ENCODE peak calls at places on chromosome 16, in eight cellular contexts. One of them, this sample, is unnamed.
A peak's percentile ranks its signal among the peaks of the same experiment; 100 is the strongest.

GRCh38 chr16:84065536-84066132 is 23.0 kb upstream of the SLC38A8 start:
- DNase-seq in activated CD4-positive, alpha-beta T cell treated with anti-CD3 and anti-CD28 coated beads, Interleukin-2, amount 50 U/mL, for 1 hour: no peak
- DNase-seq in HTR-8/SVneo: peak; percentile 57
- DNase-seq in activated effector memory CD4-positive, alpha-beta T cell treated with anti-CD3 and anti-CD28 coated beads, Interleukin-2, amount 50 U/mL, for 16 hours: no peak
- DNase-seq in GM23338: peak; percentile 81
- DNase-seq in activated naive CD4-positive, alpha-beta T cell treated with anti-CD3 and anti-CD28 coated beads, Interleukin-2, amount 10 ng/mL, durations not matched to agents 7 days and 5 days: peak; percentile 61
- DNase-seq in T-helper 1 cell: no peak
- DNase-seq in T-helper 9 cell: no peak
- DNase-seq in this sample: peak; percentile 63

GRCh38 chr16:51151951-51152663 is 1.0 kb upstream of the SALL1 start:
- DNase-seq in activated CD4-positive, alpha-beta T cell treated with anti-CD3 and anti-CD28 coated beads, Interleukin-2, amount 50 U/mL, for 1 hour: no peak
- DNase-seq in HTR-8/SVneo: no peak
- DNase-seq in activated effector memory CD4-positive, alpha-beta T cell treated with anti-CD3 and anti-CD28 coated beads, Interleukin-2, amount 50 U/mL, for 16 hours: no peak
- DNase-seq in GM23338: peak; percentile 88
- DNase-seq in activated naive CD4-positive, alpha-beta T cell treated with anti-CD3 and anti-CD28 coated beads, Interleukin-2, amount 10 ng/mL, durations not matched to agents 7 days and 5 days: no peak
- DNase-seq in T-helper 1 cell: no peak
- DNase-seq in T-helper 9 cell: no peak
- DNase-seq in this sample: peak; percentile 87

GRCh38 chr16:67202956-67203493 is 4.1 kb downstream of the ELMO3 start:
- DNase-seq in activated CD4-positive, alpha-beta T cell treated with anti-CD3 and anti-CD28 coated beads, Interleukin-2, amount 50 U/mL, for 1 hour: no peak
- DNase-seq in HTR-8/SVneo: no peak
- DNase-seq in activated effector memory CD4-positive, alpha-beta T cell treated with anti-CD3 and anti-CD28 coated beads, Interleukin-2, amount 50 U/mL, for 16 hours: no peak
- DNase-seq in GM23338: no peak
- DNase-seq in activated naive CD4-positive, alpha-beta T cell treated with anti-CD3 and anti-CD28 coated beads, Interleukin-2, amount 10 ng/mL, durations not matched to agents 7 days and 5 days: no peak
- DNase-seq in T-helper 1 cell: no peak
- DNase-seq in T-helper 9 cell: no peak
- DNase-seq in this sample: no peak

GRCh38 chr16:1102921-1103648 is 7.0 kb upstream of the C1QTNF8 start:
- DNase-seq in activated CD4-positive, alpha-beta T cell treated with anti-CD3 and anti-CD28 coated beads, Interleukin-2, amount 50 U/mL, for 1 hour: peak; percentile 71
- DNase-seq in HTR-8/SVneo: peak; percentile 81
- DNase-seq in activated effector memory CD4-positive, alpha-beta T cell treated with anti-CD3 and anti-CD28 coated beads, Interleukin-2, amount 50 U/mL, for 16 hours: peak; percentile 90
- DNase-seq in GM23338: peak; percentile 70
- DNase-seq in activated naive CD4-positive, alpha-beta T cell treated with anti-CD3 and anti-CD28 coated beads, Interleukin-2, amount 10 ng/mL, durations not matched to agents 7 days and 5 days: peak; percentile 75
- DNase-seq in T-helper 1 cell: peak; percentile 43
- DNase-seq in T-helper 9 cell: peak; percentile 73
- DNase-seq in this sample: peak; percentile 74

GRCh38 chr16:50183316-50183715 is 30.2 kb downstream of the TENT4B start:
- DNase-seq in activated CD4-positive, alpha-beta T cell treated with anti-CD3 and anti-CD28 coated beads, Interleukin-2, amount 50 U/mL, for 1 hour: no peak
- DNase-seq in HTR-8/SVneo: no peak
- DNase-seq in activated effector memory CD4-positive, alpha-beta T cell treated with anti-CD3 and anti-CD28 coated beads, Interleukin-2, amount 50 U/mL, for 16 hours: no peak
- DNase-seq in GM23338: no peak
- DNase-seq in activated naive CD4-positive, alpha-beta T cell treated with anti-CD3 and anti-CD28 coated beads, Interleukin-2, amount 10 ng/mL, durations not matched to agents 7 days and 5 days: no peak
- DNase-seq in T-helper 1 cell: no peak
- DNase-seq in T-helper 9 cell: no peak
- DNase-seq in this sample: no peak

GRCh38 chr16:15482068-15482747 is 47.8 kb downstream of the BMERB1 start:
- DNase-seq in activated CD4-positive, alpha-beta T cell treated with anti-CD3 and anti-CD28 coated beads, Interleukin-2, amount 50 U/mL, for 1 hour: no peak
- DNase-seq in HTR-8/SVneo: peak; percentile 89
- DNase-seq in activated effector memory CD4-positive, alpha-beta T cell treated with anti-CD3 and anti-CD28 coated beads, Interleukin-2, amount 50 U/mL, for 16 hours: peak; percentile 70
- DNase-seq in GM23338: peak; percentile 75
- DNase-seq in activated naive CD4-positive, alpha-beta T cell treated with anti-CD3 and anti-CD28 coated beads, Interleukin-2, amount 10 ng/mL, durations not matched to agents 7 days and 5 days: peak; percentile 31
- DNase-seq in T-helper 1 cell: no peak
- DNase-seq in T-helper 9 cell: no peak
- DNase-seq in this sample: peak; percentile 83

GRCh38 chr16:14497245-14498082 is 132.6 kb downstream of the PARN start:
- DNase-seq in activated CD4-positive, alpha-beta T cell treated with anti-CD3 and anti-CD28 coated beads, Interleukin-2, amount 50 U/mL, for 1 hour: no peak
- DNase-seq in HTR-8/SVneo: no peak
- DNase-seq in activated effector memory CD4-positive, alpha-beta T cell treated with anti-CD3 and anti-CD28 coated beads, Interleukin-2, amount 50 U/mL, for 16 hours: no peak
- DNase-seq in GM23338: no peak
- DNase-seq in activated naive CD4-positive, alpha-beta T cell treated with anti-CD3 and anti-CD28 coated beads, Interleukin-2, amount 10 ng/mL, durations not matched to agents 7 days and 5 days: no peak
- DNase-seq in T-helper 1 cell: no peak
- DNase-seq in T-helper 9 cell: no peak
- DNase-seq in this sample: no peak

GRCh38 chr16:47258874-47259461 is 115.2 kb upstream of the NETO2 start:
- DNase-seq in activated CD4-positive, alpha-beta T cell treated with anti-CD3 and anti-CD28 coated beads, Interleukin-2, amount 50 U/mL, for 1 hour: no peak
- DNase-seq in HTR-8/SVneo: peak; percentile 14
- DNase-seq in activated effector memory CD4-positive, alpha-beta T cell treated with anti-CD3 and anti-CD28 coated beads, Interleukin-2, amount 50 U/mL, for 16 hours: no peak
- DNase-seq in GM23338: peak; percentile 71
- DNase-seq in activated naive CD4-positive, alpha-beta T cell treated with anti-CD3 and anti-CD28 coated beads, Interleukin-2, amount 10 ng/mL, durations not matched to agents 7 days and 5 days: peak; percentile 41
- DNase-seq in T-helper 1 cell: no peak
- DNase-seq in T-helper 9 cell: no peak
- DNase-seq in this sample: peak; percentile 10

GRCh38 chr16:27449434-27450188 is 47.6 kb downstream of the IL21R start:
- DNase-seq in activated CD4-positive, alpha-beta T cell treated with anti-CD3 and anti-CD28 coated beads, Interleukin-2, amount 50 U/mL, for 1 hour: peak; percentile 78
- DNase-seq in HTR-8/SVneo: no peak
- DNase-seq in activated effector memory CD4-positive, alpha-beta T cell treated with anti-CD3 and anti-CD28 coated beads, Interleukin-2, amount 50 U/mL, for 16 hours: peak; percentile 89
- DNase-seq in GM23338: no peak
- DNase-seq in activated naive CD4-positive, alpha-beta T cell treated with anti-CD3 and anti-CD28 coated beads, Interleukin-2, amount 10 ng/mL, durations not matched to agents 7 days and 5 days: peak; percentile 60
- DNase-seq in T-helper 1 cell: peak; percentile 53
- DNase-seq in T-helper 9 cell: peak; percentile 71
- DNase-seq in this sample: no peak

GRCh38 chr16:66898207-66898606 is 17.9 kb downstream of the PDP2 start:
- DNase-seq in activated CD4-positive, alpha-beta T cell treated with anti-CD3 and anti-CD28 coated beads, Interleukin-2, amount 50 U/mL, for 1 hour: no peak
- DNase-seq in HTR-8/SVneo: no peak
- DNase-seq in activated effector memory CD4-positive, alpha-beta T cell treated with anti-CD3 and anti-CD28 coated beads, Interleukin-2, amount 50 U/mL, for 16 hours: no peak
- DNase-seq in GM23338: no peak
- DNase-seq in activated naive CD4-positive, alpha-beta T cell treated with anti-CD3 and anti-CD28 coated beads, Interleukin-2, amount 10 ng/mL, durations not matched to agents 7 days and 5 days: no peak
- DNase-seq in T-helper 1 cell: no peak
- DNase-seq in T-helper 9 cell: no peak
- DNase-seq in this sample: no peak

GRCh38 chr16:17474037-17474436 is 3.3 kb upstream of the XYLT1 start:
- DNase-seq in activated CD4-positive, alpha-beta T cell treated with anti-CD3 and anti-CD28 coated beads, Interleukin-2, amount 50 U/mL, for 1 hour: no peak
- DNase-seq in HTR-8/SVneo: no peak
- DNase-seq in activated effector memory CD4-positive, alpha-beta T cell treated with anti-CD3 and anti-CD28 coated beads, Interleukin-2, amount 50 U/mL, for 16 hours: no peak
- DNase-seq in GM23338: no peak
- DNase-seq in activated naive CD4-positive, alpha-beta T cell treated with anti-CD3 and anti-CD28 coated beads, Interleukin-2, amount 10 ng/mL, durations not matched to agents 7 days and 5 days: peak; percentile 38
- DNase-seq in T-helper 1 cell: no peak
- DNase-seq in T-helper 9 cell: no peak
- DNase-seq in this sample: no peak

GRCh38 chr16:22712471-22712870 is 101.5 kb upstream of the HS3ST2 start:
- DNase-seq in activated CD4-positive, alpha-beta T cell treated with anti-CD3 and anti-CD28 coated beads, Interleukin-2, amount 50 U/mL, for 1 hour: no peak
- DNase-seq in HTR-8/SVneo: no peak
- DNase-seq in activated effector memory CD4-positive, alpha-beta T cell treated with anti-CD3 and anti-CD28 coated beads, Interleukin-2, amount 50 U/mL, for 16 hours: no peak
- DNase-seq in GM23338: no peak
- DNase-seq in activated naive CD4-positive, alpha-beta T cell treated with anti-CD3 and anti-CD28 coated beads, Interleukin-2, amount 10 ng/mL, durations not matched to agents 7 days and 5 days: no peak
- DNase-seq in T-helper 1 cell: no peak
- DNase-seq in T-helper 9 cell: no peak
- DNase-seq in this sample: no peak

GRCh38 chr16:17829826-17830225 is 359.1 kb upstream of the XYLT1 start:
- DNase-seq in activated CD4-positive, alpha-beta T cell treated with anti-CD3 and anti-CD28 coated beads, Interleukin-2, amount 50 U/mL, for 1 hour: no peak
- DNase-seq in HTR-8/SVneo: no peak
- DNase-seq in activated effector memory CD4-positive, alpha-beta T cell treated with anti-CD3 and anti-CD28 coated beads, Interleukin-2, amount 50 U/mL, for 16 hours: no peak
- DNase-seq in GM23338: no peak
- DNase-seq in activated naive CD4-positive, alpha-beta T cell treated with anti-CD3 and anti-CD28 coated beads, Interleukin-2, amount 10 ng/mL, durations not matched to agents 7 days and 5 days: no peak
- DNase-seq in T-helper 1 cell: no peak
- DNase-seq in T-helper 9 cell: no peak
- DNase-seq in this sample: no peak

GRCh38 chr16:82194076-82194475 is 24.1 kb upstream of the MPHOSPH6 start:
- DNase-seq in activated CD4-positive, alpha-beta T cell treated with anti-CD3 and anti-CD28 coated beads, Interleukin-2, amount 50 U/mL, for 1 hour: no peak
- DNase-seq in HTR-8/SVneo: no peak
- DNase-seq in activated effector memory CD4-positive, alpha-beta T cell treated with anti-CD3 and anti-CD28 coated beads, Interleukin-2, amount 50 U/mL, for 16 hours: no peak
- DNase-seq in GM23338: no peak
- DNase-seq in activated naive CD4-positive, alpha-beta T cell treated with anti-CD3 and anti-CD28 coated beads, Interleukin-2, amount 10 ng/mL, durations not matched to agents 7 days and 5 days: no peak
- DNase-seq in T-helper 1 cell: no peak
- DNase-seq in T-helper 9 cell: no peak
- DNase-seq in this sample: no peak

GRCh38 chr16:65781855-65782254 is 584.6 kb upstream of the CDH5 start:
- DNase-seq in activated CD4-positive, alpha-beta T cell treated with anti-CD3 and anti-CD28 coated beads, Interleukin-2, amount 50 U/mL, for 1 hour: no peak
- DNase-seq in HTR-8/SVneo: no peak
- DNase-seq in activated effector memory CD4-positive, alpha-beta T cell treated with anti-CD3 and anti-CD28 coated beads, Interleukin-2, amount 50 U/mL, for 16 hours: no peak
- DNase-seq in GM23338: no peak
- DNase-seq in activated naive CD4-positive, alpha-beta T cell treated with anti-CD3 and anti-CD28 coated beads, Interleukin-2, amount 10 ng/mL, durations not matched to agents 7 days and 5 days: no peak
- DNase-seq in T-helper 1 cell: no peak
- DNase-seq in T-helper 9 cell: no peak
- DNase-seq in this sample: no peak

GRCh38 chr16:70679653-70680494 is 6.0 kb downstream of the MTSS2 start:
- DNase-seq in activated CD4-positive, alpha-beta T cell treated with anti-CD3 and anti-CD28 coated beads, Interleukin-2, amount 50 U/mL, for 1 hour: no peak
- DNase-seq in HTR-8/SVneo: no peak
- DNase-seq in activated effector memory CD4-positive, alpha-beta T cell treated with anti-CD3 and anti-CD28 coated beads, Interleukin-2, amount 50 U/mL, for 16 hours: no peak
- DNase-seq in GM23338: peak; percentile 82
- DNase-seq in activated naive CD4-positive, alpha-beta T cell treated with anti-CD3 and anti-CD28 coated beads, Interleukin-2, amount 10 ng/mL, durations not matched to agents 7 days and 5 days: no peak
- DNase-seq in T-helper 1 cell: no peak
- DNase-seq in T-helper 9 cell: no peak
- DNase-seq in this sample: no peak

GRCh38 chr16:82061861-82062525 is 26.9 kb downstream of the HSD17B2 start:
- DNase-seq in activated CD4-positive, alpha-beta T cell treated with anti-CD3 and anti-CD28 coated beads, Interleukin-2, amount 50 U/mL, for 1 hour: no peak
- DNase-seq in HTR-8/SVneo: peak; percentile 55
- DNase-seq in activated effector memory CD4-positive, alpha-beta T cell treated with anti-CD3 and anti-CD28 coated beads, Interleukin-2, amount 50 U/mL, for 16 hours: no peak
- DNase-seq in GM23338: peak; percentile 53
- DNase-seq in activated naive CD4-positive, alpha-beta T cell treated with anti-CD3 and anti-CD28 coated beads, Interleukin-2, amount 10 ng/mL, durations not matched to agents 7 days and 5 days: peak; percentile 29
- DNase-seq in T-helper 1 cell: no peak
- DNase-seq in T-helper 9 cell: no peak
- DNase-seq in this sample: no peak

GRCh38 chr16:87837627-87838289 is 31.5 kb downstream of the SLC7A5 start:
- DNase-seq in activated CD4-positive, alpha-beta T cell treated with anti-CD3 and anti-CD28 coated beads, Interleukin-2, amount 50 U/mL, for 1 hour: no peak
- DNase-seq in HTR-8/SVneo: no peak
- DNase-seq in activated effector memory CD4-positive, alpha-beta T cell treated with anti-CD3 and anti-CD28 coated beads, Interleukin-2, amount 50 U/mL, for 16 hours: no peak
- DNase-seq in GM23338: no peak
- DNase-seq in activated naive CD4-positive, alpha-beta T cell treated with anti-CD3 and anti-CD28 coated beads, Interleukin-2, amount 10 ng/mL, durations not matched to agents 7 days and 5 days: no peak
- DNase-seq in T-helper 1 cell: no peak
- DNase-seq in T-helper 9 cell: no peak
- DNase-seq in this sample: no peak

GRCh38 chr16:8872967-8873865 is 4.4 kb upstream of the CARHSP1 start:
- DNase-seq in activated CD4-positive, alpha-beta T cell treated with anti-CD3 and anti-CD28 coated beads, Interleukin-2, amount 50 U/mL, for 1 hour: no peak
- DNase-seq in HTR-8/SVneo: no peak
- DNase-seq in activated effector memory CD4-positive, alpha-beta T cell treated with anti-CD3 and anti-CD28 coated beads, Interleukin-2, amount 50 U/mL, for 16 hours: no peak
- DNase-seq in GM23338: no peak
- DNase-seq in activated naive CD4-positive, alpha-beta T cell treated with anti-CD3 and anti-CD28 coated beads, Interleukin-2, amount 10 ng/mL, durations not matched to agents 7 days and 5 days: no peak
- DNase-seq in T-helper 1 cell: no peak
- DNase-seq in T-helper 9 cell: no peak
- DNase-seq in this sample: no peak

GRCh38 chr16:28294201-28294600 is 1.9 kb downstream of the SBK1 start:
- DNase-seq in activated CD4-positive, alpha-beta T cell treated with anti-CD3 and anti-CD28 coated beads, Interleukin-2, amount 50 U/mL, for 1 hour: no peak
- DNase-seq in HTR-8/SVneo: no peak
- DNase-seq in activated effector memory CD4-positive, alpha-beta T cell treated with anti-CD3 and anti-CD28 coated beads, Interleukin-2, amount 50 U/mL, for 16 hours: no peak
- DNase-seq in GM23338: no peak
- DNase-seq in activated naive CD4-positive, alpha-beta T cell treated with anti-CD3 and anti-CD28 coated beads, Interleukin-2, amount 10 ng/mL, durations not matched to agents 7 days and 5 days: no peak
- DNase-seq in T-helper 1 cell: no peak
- DNase-seq in T-helper 9 cell: no peak
- DNase-seq in this sample: no peak

GRCh38 chr16:56013962-56014552 is 138.9 kb upstream of the CES5A start:
- DNase-seq in activated CD4-positive, alpha-beta T cell treated with anti-CD3 and anti-CD28 coated beads, Interleukin-2, amount 50 U/mL, for 1 hour: peak; percentile 24
- DNase-seq in HTR-8/SVneo: no peak
- DNase-seq in activated effector memory CD4-positive, alpha-beta T cell treated with anti-CD3 and anti-CD28 coated beads, Interleukin-2, amount 50 U/mL, for 16 hours: peak; percentile 73
- DNase-seq in GM23338: peak; percentile 90
- DNase-seq in activated naive CD4-positive, alpha-beta T cell treated with anti-CD3 and anti-CD28 coated beads, Interleukin-2, amount 10 ng/mL, durations not matched to agents 7 days and 5 days: peak; percentile 75
- DNase-seq in T-helper 1 cell: no peak
- DNase-seq in T-helper 9 cell: peak; percentile 3
- DNase-seq in this sample: peak; percentile 6

GRCh38 chr16:71484006-71484893 is 4.9 kb downstream of the ZNF19 start:
- DNase-seq in activated CD4-positive, alpha-beta T cell treated with anti-CD3 and anti-CD28 coated beads, Interleukin-2, amount 50 U/mL, for 1 hour: peak; percentile 71
- DNase-seq in HTR-8/SVneo: peak; percentile 97
- DNase-seq in activated effector memory CD4-positive, alpha-beta T cell treated with anti-CD3 and anti-CD28 coated beads, Interleukin-2, amount 50 U/mL, for 16 hours: peak; percentile 92
- DNase-seq in GM23338: peak; percentile 93
- DNase-seq in activated naive CD4-positive, alpha-beta T cell treated with anti-CD3 and anti-CD28 coated beads, Interleukin-2, amount 10 ng/mL, durations not matched to agents 7 days and 5 days: peak; percentile 86
- DNase-seq in T-helper 1 cell: peak; percentile 53
- DNase-seq in T-helper 9 cell: peak; percentile 65
- DNase-seq in this sample: peak; percentile 88

GRCh38 chr16:60230666-60231065 is 1496.5 kb upstream of the GOT2 start:
- DNase-seq in activated CD4-positive, alpha-beta T cell treated with anti-CD3 and anti-CD28 coated beads, Interleukin-2, amount 50 U/mL, for 1 hour: no peak
- DNase-seq in HTR-8/SVneo: no peak
- DNase-seq in activated effector memory CD4-positive, alpha-beta T cell treated with anti-CD3 and anti-CD28 coated beads, Interleukin-2, amount 50 U/mL, for 16 hours: no peak
- DNase-seq in GM23338: no peak
- DNase-seq in activated naive CD4-positive, alpha-beta T cell treated with anti-CD3 and anti-CD28 coated beads, Interleukin-2, amount 10 ng/mL, durations not matched to agents 7 days and 5 days: no peak
- DNase-seq in T-helper 1 cell: no peak
- DNase-seq in T-helper 9 cell: no peak
- DNase-seq in this sample: no peak

GRCh38 chr16:10080031-10080772 is 102.0 kb downstream of the GRIN2A start:
- DNase-seq in activated CD4-positive, alpha-beta T cell treated with anti-CD3 and anti-CD28 coated beads, Interleukin-2, amount 50 U/mL, for 1 hour: no peak
- DNase-seq in HTR-8/SVneo: peak; percentile 75
- DNase-seq in activated effector memory CD4-positive, alpha-beta T cell treated with anti-CD3 and anti-CD28 coated beads, Interleukin-2, amount 50 U/mL, for 16 hours: no peak
- DNase-seq in GM23338: no peak
- DNase-seq in activated naive CD4-positive, alpha-beta T cell treated with anti-CD3 and anti-CD28 coated beads, Interleukin-2, amount 10 ng/mL, durations not matched to agents 7 days and 5 days: no peak
- DNase-seq in T-helper 1 cell: no peak
- DNase-seq in T-helper 9 cell: no peak
- DNase-seq in this sample: no peak

GRCh38 chr16:49696414-49697101 is 159.4 kb downstream of the ZNF423 start:
- DNase-seq in activated CD4-positive, alpha-beta T cell treated with anti-CD3 and anti-CD28 coated beads, Interleukin-2, amount 50 U/mL, for 1 hour: no peak
- DNase-seq in HTR-8/SVneo: no peak
- DNase-seq in activated effector memory CD4-positive, alpha-beta T cell treated with anti-CD3 and anti-CD28 coated beads, Interleukin-2, amount 50 U/mL, for 16 hours: no peak
- DNase-seq in GM23338: peak; percentile 77
- DNase-seq in activated naive CD4-positive, alpha-beta T cell treated with anti-CD3 and anti-CD28 coated beads, Interleukin-2, amount 10 ng/mL, durations not matched to agents 7 days and 5 days: no peak
- DNase-seq in T-helper 1 cell: no peak
- DNase-seq in T-helper 9 cell: no peak
- DNase-seq in this sample: no peak